ENCODE peak calls at places on chromosomes 5 and 9, in five cellular contexts. D is heart left ventricle, X is gastrocnemius medialis, N is HepG2, Y is HCT116. R is an unnamed sample.

GRCh38 chr9:129597355-129598088 is 23.4 kb downstream of the C9orf50 start:
- ATAC-seq in Y (peak; percentile 65), D (peak; percentile 6), X (peak; percentile 39), N (peak; percentile 80), R (peak; percentile 73)

GRCh38 chr9:113501129-113501686 is 37.7 kb downstream of the RGS3 start:
- ATAC-seq in Y (no peak), D (no peak), X (no peak), N (no peak), R (peak; percentile 67)

GRCh38 chr5:125317546-125317995 is 571.1 kb upstream of the ZNF608 start:
- ATAC-seq in N (no peak), X (no peak), Y (no peak), D (no peak), R (no peak)

GRCh38 chr9:124105266-124105665 is 93.7 kb downstream of the LHX2 start:
- ATAC-seq in N (no peak), D (no peak), Y (no peak), X (no peak), R (no peak)

GRCh38 chr9:75139201-75139600 is 50.9 kb downstream of the OSTF1 start:
- ATAC-seq in D (no peak), Y (no peak), X (no peak), N (no peak), R (no peak)

GRCh38 chr5:8058626-8059180 is 189.8 kb downstream of the MTRR start:
- ATAC-seq in N (no peak), X (no peak), D (no peak), Y (no peak), R (no peak)

GRCh38 chr9:137631608-137632431 is 13.0 kb downstream of the EHMT1 start:
- ATAC-seq in X (no peak), N (no peak), D (no peak), Y (no peak), R (no peak)

GRCh38 chr9:115691097-115691496 is 462.5 kb upstream of the PAPPA start:
- ATAC-seq in X (peak; percentile 56), N (no peak), D (no peak), Y (peak; percentile 34), R (peak; percentile 73)

GRCh38 chr9:248278-248961 is 33.8 kb downstream of the DOCK8 start:
- ATAC-seq in Y (no peak), X (no peak), D (no peak), N (no peak), R (no peak)

GRCh38 chr9:133576591-133577462 is 32.4 kb downstream of the FAM163B start:
- ATAC-seq in Y (no peak), D (no peak), N (peak; percentile 10), X (no peak), R (no peak)

GRCh38 chr9:34145165-34145564 is 18.7 kb upstream of the DCAF12 start:
- ATAC-seq in Y (no peak), X (peak; percentile 56), N (peak; percentile 50), D (no peak), R (no peak)

GRCh38 chr5:14665949-14666741 is 1.6 kb downstream of the OTULIN start:
- ATAC-seq in Y (no peak), D (no peak), X (no peak), N (peak; percentile 46), R (no peak)
- TF ChIP-seq POLR2A in Y (no peak), D (no peak), X (no peak), N (no peak), R (no peak)

DNA sequence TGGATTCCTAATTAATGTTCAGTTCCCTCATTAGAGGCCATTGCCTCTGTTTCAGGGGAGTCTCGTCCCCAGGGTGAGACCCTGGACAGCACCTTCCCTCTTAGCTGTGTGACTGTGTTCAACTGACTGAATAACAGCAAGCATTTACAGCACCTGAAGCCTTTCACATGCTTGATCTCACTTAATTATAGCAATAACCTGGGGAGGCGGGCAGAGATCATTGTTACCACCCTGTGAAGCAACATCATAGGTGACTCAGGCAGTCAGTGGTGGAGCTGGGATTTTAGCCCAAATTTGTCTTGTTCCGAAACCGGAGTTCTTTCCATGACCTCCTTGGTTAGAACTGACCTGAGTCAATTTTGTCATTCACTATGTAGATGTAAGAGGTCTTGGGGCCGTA is 105.2 kb upstream of the RAD23B start:
- ATAC-seq in X (no peak), D (no peak), N (no peak), Y (peak; percentile 41), R (no peak)
- TF ChIP-seq POLR2A in X (no peak), D (no peak), N (no peak), Y (no peak), R (no peak)

GRCh38 chr5:55994502-55994997 is at the start of gene IL6ST:
- ATAC-seq in D (peak; percentile 7), Y (peak; percentile 59), X (peak; percentile 72), N (peak; percentile 67), R (peak; percentile 56)

GRCh38 chr5:55993628-55994501 is 898 bp downstream of the IL6ST start:
- ATAC-seq in N (no peak), D (no peak), X (no peak), Y (no peak), R (no peak)

GRCh38 chr5:55993013-55993412 is 1.8 kb downstream of the IL6ST start:
- ATAC-seq in X (peak; percentile 32), Y (no peak), D (no peak), N (no peak), R (no peak)

GRCh38 chr5:55997742-55998351 is 3.1 kb upstream of the IL6ST start:
- ATAC-seq in D (no peak), Y (no peak), N (no peak), X (no peak), R (no peak)

DNA sequence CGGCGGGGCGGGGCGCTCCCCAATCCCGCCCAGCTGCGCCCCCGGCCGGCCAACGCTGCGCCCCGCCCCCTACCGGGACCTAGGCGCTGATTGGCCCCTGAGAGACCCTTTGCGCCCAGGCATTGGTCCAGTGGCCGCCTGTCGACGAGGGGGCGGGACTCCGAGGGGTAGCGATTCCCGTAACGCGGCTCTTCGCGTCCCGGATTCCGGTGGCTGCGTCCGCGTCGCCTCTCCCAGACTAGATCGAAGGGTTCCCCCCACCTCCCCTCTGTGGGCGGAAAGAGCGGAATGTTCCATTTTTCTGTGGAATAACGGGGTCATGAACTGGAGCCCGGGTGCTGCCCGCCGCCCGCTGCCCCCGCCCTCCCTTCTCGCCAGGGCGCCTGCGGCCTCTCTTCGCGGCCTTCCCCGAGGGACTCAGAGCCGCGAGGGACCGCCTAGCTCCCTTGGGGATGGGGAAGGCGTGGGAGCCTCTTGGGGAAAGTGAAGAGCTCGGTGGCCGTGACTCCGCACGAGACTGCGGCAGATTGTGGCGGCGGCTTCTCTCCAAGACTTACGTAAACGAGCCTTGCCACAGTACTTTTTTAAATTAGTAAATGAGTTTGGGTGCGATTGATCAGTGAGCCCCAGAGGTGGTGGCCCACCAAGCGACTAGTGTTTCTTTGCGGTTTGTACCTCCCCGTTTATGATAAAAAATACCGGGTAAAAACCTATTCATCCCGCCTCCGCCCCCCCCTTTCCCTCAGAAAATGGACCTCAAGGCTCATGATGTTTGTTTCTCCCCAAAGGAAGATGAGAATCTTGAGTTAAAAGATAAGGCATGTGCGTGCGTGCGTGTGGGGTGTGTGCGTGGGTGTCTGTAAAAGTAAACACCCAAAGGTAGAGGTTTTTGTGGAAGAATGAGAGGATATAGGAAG is 493 bp upstream of the IL6ST start:
- ATAC-seq in D (peak; percentile 98), Y (peak; percentile 96), X (peak; percentile 84), N (peak; percentile 96), R (peak; percentile 97)
- TF ChIP-seq POLR2A in D (peak; percentile 76), Y (peak; percentile 64), X (peak; percentile 95), N (peak; percentile 68), R (no peak)

DNA sequence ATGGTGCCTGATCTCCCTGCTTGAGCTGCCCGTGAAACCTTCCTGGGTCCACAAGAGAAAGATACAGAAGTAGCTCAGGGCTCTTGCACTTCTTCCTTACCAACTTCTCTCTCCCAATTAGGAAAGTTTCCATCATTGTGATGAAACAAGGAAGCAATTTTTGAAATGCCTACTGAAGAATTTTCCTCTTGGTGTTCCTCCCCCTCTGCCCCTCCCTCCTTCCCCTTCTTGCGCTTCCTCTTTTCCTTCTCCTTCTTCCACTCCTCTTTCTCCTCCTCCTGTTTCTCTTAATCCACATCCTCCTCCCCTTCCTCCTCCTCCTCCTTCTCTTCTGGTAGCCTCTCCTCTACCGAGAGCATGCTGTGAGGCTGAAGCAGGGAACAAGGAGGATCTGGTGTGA is 36.3 kb upstream of the OTULINL start:
- ATAC-seq in N (no peak), D (no peak), Y (no peak), X (no peak), R (peak; percentile 25)
- TF ChIP-seq POLR2A in N (no peak), D (no peak), Y (no peak), X (no peak), R (no peak)

DNA sequence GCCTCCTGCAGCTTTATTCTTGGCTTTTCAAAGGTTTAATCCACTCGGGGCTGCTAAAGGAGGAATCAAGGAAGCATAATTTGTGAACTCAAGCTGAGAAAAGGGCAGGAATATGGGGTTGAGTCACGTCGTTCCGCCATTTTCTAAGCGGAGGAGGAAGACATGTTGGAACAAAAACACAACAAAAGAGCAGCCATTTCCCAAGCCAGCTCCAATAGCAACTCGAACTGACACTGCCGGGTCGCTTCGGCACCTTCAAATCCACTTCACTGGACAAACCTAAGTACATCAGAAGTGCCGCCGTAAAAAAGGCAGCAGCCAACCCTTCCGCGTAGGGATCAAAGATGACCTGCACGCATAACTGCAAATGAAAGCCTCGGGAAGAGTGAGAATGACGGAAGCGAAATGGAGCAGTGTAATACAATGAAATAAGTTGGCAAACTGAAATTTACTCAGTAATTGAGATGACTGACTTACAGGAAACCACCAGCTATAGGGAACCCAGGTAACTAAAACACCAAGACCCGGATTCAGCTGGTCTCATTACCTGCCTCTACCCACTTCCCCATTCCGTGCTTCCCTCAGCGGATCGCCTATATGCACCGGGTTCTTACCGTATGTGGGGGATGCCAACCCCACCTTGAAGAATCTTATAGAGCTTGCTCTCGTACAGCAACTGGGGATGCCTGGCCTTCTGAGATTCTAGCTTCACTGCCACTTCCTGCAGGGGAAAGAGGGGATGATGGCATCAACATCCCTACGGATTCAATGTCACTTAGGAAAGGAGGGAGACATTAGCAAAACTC is 1.6 kb downstream of the CSNK1A1 start:
- ATAC-seq in Y (peak; percentile 3), D (no peak), X (no peak), N (peak; percentile 43), R (no peak)
- TF ChIP-seq POLR2A in Y (no peak), D (no peak), X (no peak), N (no peak), R (no peak)

GRCh38 chr5:119270955-119271757 is 84.7 kb upstream of the TNFAIP8 start:
- ATAC-seq in X (no peak), N (no peak), D (no peak), Y (no peak), R (no peak)
- TF ChIP-seq POLR2A in X (no peak), N (no peak), D (no peak), Y (no peak), R (no peak)